ENCODE peak calls at places on chromosomes 11 and 22, in nine cellular contexts. D is psoas muscle, S is lung, O is cardiac muscle cell, E is upper lobe of left lung, Z is astrocyte of the spinal cord, G is brain microvascular endothelial cell, U is GM12865, P is tibial nerve. W is an unnamed sample.

GRCh38 chr11:65166893-65167292 is 3.1 kb upstream of the SPDYC start:
- DNase-seq in D (no peak), S (no peak), O (no peak), E (no peak), Z (no peak), G (no peak), U (no peak), P (no peak), W (no peak)

GRCh38 chr22:22431271-22432220 is 77.0 kb downstream of the ZNF280B start:
- DNase-seq in D (peak), S (peak), O (peak), E (peak), Z (peak), G (peak), U (peak), P (peak), W (peak)

GRCh38 chr22:29917052-29917902 is 34.3 kb downstream of the MTMR3 start:
- DNase-seq in D (peak), S (no peak), O (no peak), E (no peak), Z (no peak), G (no peak), U (no peak), P (no peak), W (no peak)

GRCh38 chr11:80157447-80157846 is 716.6 kb upstream of the TENM4 start:
- DNase-seq in D (no peak), S (no peak), O (no peak), E (no peak), Z (no peak), G (no peak), U (no peak), P (no peak), W (no peak)

GRCh38 chr11:65468874-65469333 is 29.9 kb upstream of the MALAT1 start:
- DNase-seq in D (peak), S (peak), O (peak), E (peak), Z (no peak), G (no peak), U (peak), P (no peak), W (peak)

GRCh38 chr11:46382644-46383403 is 1.4 kb downstream of the MDK start:
- DNase-seq in D (no peak), S (no peak), O (peak), E (no peak), Z (no peak), G (no peak), U (no peak), P (no peak), W (no peak)

GRCh38 chr22:37559901-37560681 is at the start of gene CDC42EP1:
- DNase-seq in D (peak), S (no peak), O (peak), E (peak), Z (peak), G (no peak), U (no peak), P (no peak), W (no peak)

GRCh38 chr11:46920709-46921108 is 2.4 kb upstream of the LRP4 start:
- DNase-seq in D (peak), S (no peak), O (no peak), E (no peak), Z (peak), G (peak), U (no peak), P (no peak), W (no peak)

GRCh38 chr11:7549681-7550080 is 35.9 kb downstream of the PPFIBP2 start:
- DNase-seq in D (no peak), S (no peak), O (no peak), E (no peak), Z (no peak), G (no peak), U (no peak), P (no peak), W (no peak)

GRCh38 chr11:27300974-27301373 is 62.0 kb downstream of the CCDC34 start:
- DNase-seq in D (no peak), S (no peak), O (no peak), E (no peak), Z (no peak), G (no peak), U (no peak), P (no peak), W (no peak)

GRCh38 chr11:57527056-57527631 is 3.4 kb downstream of the TIMM10 start:
- DNase-seq in D (peak), S (peak), O (peak), E (peak), Z (peak), G (peak), U (peak), P (peak), W (no peak)

GRCh38 chr11:73995247-73995646 is 12.6 kb upstream of the UCP2 start:
- DNase-seq in D (no peak), S (no peak), O (no peak), E (no peak), Z (no peak), G (no peak), U (peak), P (no peak), W (peak)

GRCh38 chr11:102421262-102421661 is 31.3 kb downstream of the TMEM123 start:
- DNase-seq in D (no peak), S (no peak), O (no peak), E (no peak), Z (no peak), G (no peak), U (no peak), P (no peak), W (no peak)

GRCh38 chr11:73343076-73343833 is 32.9 kb upstream of the RELT start:
- DNase-seq in D (no peak), S (no peak), O (no peak), E (no peak), Z (no peak), G (no peak), U (no peak), P (no peak), W (no peak)

GRCh38 chr11:33631749-33632091 is 68.9 kb downstream of the C11orf91 start:
- DNase-seq in D (no peak), S (no peak), O (no peak), E (no peak), Z (no peak), G (no peak), U (no peak), P (no peak), W (no peak)

GRCh38 chr22:30038219-30038618 is 42.0 kb upstream of the HORMAD2 start:
- DNase-seq in D (no peak), S (no peak), O (no peak), E (no peak), Z (peak), G (peak), U (no peak), P (no peak), W (no peak)

GRCh38 chr11:14764213-14764898 is 120.8 kb downstream of the PDE3B start:
- DNase-seq in D (no peak), S (no peak), O (no peak), E (no peak), Z (no peak), G (no peak), U (peak), P (no peak), W (peak)

GRCh38 chr11:14768789-14769188 is 123.2 kb downstream of the CYP2R1 start:
- DNase-seq in D (no peak), S (no peak), O (no peak), E (no peak), Z (no peak), G (no peak), U (peak), P (no peak), W (no peak)

GRCh38 chr11:14764899-14765527 is 121.4 kb downstream of the PDE3B start:
- DNase-seq in D (no peak), S (no peak), O (no peak), E (no peak), Z (peak), G (peak), U (peak), P (no peak), W (peak)
- H3K4me3 ChIP-seq in D (no peak), S (no peak), O (no peak), E (no peak), Z (no peak), G (no peak), U (no peak), P (no peak), W (no peak)

GRCh38 chr11:59754859-59755700 is at the start of gene STX3:
- DNase-seq in D (peak), S (peak), O (peak), E (peak), Z (peak), G (peak), U (peak), P (peak), W (peak)

GRCh38 chr11:59756496-59756840 is 1.3 kb downstream of the STX3 start:
- DNase-seq in D (no peak), S (no peak), O (no peak), E (no peak), Z (no peak), G (peak), U (no peak), P (no peak), W (no peak)

GRCh38 chr11:59756845-59757244 is 1.7 kb downstream of the STX3 start:
- DNase-seq in D (no peak), S (peak), O (no peak), E (peak), Z (peak), G (peak), U (no peak), P (no peak), W (no peak)

GRCh38 chr11:59754494-59754858 is 700 bp upstream of the STX3 start:
- DNase-seq in D (no peak), S (no peak), O (peak), E (no peak), Z (peak), G (no peak), U (peak), P (no peak), W (no peak)

DNA sequence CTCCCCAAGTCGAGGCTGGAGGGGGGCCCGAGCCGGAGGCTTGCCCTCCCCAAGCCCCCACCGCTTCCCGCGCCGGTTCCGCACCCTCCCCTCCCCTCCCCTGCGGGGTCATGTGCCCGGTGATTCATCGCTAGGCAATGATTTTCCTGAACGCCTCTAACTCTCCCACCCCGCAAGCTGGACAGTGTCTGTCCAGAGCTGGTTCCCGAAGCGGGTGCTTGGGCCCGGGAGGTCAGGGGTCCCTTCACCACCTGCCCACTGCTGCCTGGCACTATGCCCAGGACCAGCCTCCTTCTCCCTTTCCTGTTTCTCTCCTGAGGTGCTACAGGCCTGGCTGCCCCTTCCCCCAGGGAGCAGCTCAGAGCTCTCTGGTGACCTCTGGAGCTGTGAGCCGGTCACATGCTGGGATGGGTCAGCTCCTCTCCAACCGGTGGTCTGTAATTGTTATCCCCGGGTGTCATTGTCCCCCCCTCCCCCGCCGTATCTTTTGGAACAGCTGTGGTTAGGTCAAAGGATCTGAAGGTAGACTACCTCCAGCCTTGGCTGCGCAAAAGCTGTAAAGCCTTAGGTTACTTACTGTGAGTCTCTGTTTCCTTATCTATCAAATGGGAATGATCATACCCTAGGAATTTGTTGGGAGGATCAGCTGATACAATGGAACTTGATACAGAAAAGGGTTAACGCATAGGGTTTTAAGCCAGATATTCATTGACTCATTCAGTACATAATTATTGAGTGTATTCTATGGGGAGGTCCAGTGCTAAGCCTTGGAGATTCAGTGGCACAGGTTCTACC is 722 bp downstream of the STX3 start:
- DNase-seq in D (peak), S (peak), O (peak), E (peak), Z (peak), G (peak), U (no peak), P (peak), W (no peak)
- TF ChIP-seq CTCF in D (no peak), S (no peak), O (no peak), E (no peak), Z (no peak), G (no peak), U (no peak), P (no peak), W (no peak)

GRCh38 chr22:17980638-17981051 is 43.7 kb downstream of the MICAL3 start:
- DNase-seq in D (peak), S (no peak), O (peak), E (peak), Z (no peak), G (no peak), U (peak), P (no peak), W (peak)
- H3K4me3 ChIP-seq in D (peak), S (no peak), O (no peak), E (peak), Z (no peak), G (no peak), U (no peak), P (no peak), W (no peak)

GRCh38 chr22:39292002-39292401 is 27.4 kb downstream of the RPL3 start:
- DNase-seq in D (no peak), S (no peak), O (no peak), E (no peak), Z (no peak), G (no peak), U (no peak), P (no peak), W (no peak)

GRCh38 chr22:39290248-39290720 is 29.1 kb downstream of the RPL3 start:
- DNase-seq in D (no peak), S (no peak), O (no peak), E (no peak), Z (no peak), G (no peak), U (no peak), P (no peak), W (no peak)

GRCh38 chr22:39290724-39291161 is 28.7 kb downstream of the RPL3 start:
- DNase-seq in D (peak), S (no peak), O (peak), E (peak), Z (peak), G (peak), U (peak), P (peak), W (no peak)

GRCh38 chr22:39292561-39293074 is 26.8 kb downstream of the RPL3 start:
- DNase-seq in D (peak), S (peak), O (peak), E (peak), Z (peak), G (peak), U (peak), P (peak), W (no peak)

DNA sequence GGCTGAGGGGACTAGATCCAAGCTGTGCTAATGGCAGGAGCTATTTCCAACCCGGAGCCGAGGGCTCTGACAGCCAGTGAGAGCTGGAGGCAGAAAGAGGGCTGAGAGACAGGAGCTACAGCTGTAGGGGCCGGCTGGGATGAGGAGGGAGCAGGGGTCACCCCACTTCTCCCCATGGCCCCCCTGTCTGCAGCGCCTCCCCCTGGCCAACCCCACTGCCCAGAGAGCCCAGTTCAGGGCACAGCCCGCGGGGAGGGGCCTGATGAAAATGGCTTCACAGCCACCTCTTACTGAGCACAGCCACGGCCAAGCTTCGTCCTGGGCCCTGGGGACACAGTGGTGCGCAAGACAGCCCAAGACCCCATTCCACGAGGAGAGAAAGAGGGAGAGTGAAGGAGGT is 27.9 kb downstream of the RPL3 start:
- DNase-seq in D (no peak), S (no peak), O (no peak), E (no peak), Z (no peak), G (no peak), U (no peak), P (no peak), W (no peak)
- TF ChIP-seq CTCF in D (no peak), S (no peak), O (peak), E (no peak), Z (no peak), G (peak), U (peak), P (no peak), W (peak)

DNA sequence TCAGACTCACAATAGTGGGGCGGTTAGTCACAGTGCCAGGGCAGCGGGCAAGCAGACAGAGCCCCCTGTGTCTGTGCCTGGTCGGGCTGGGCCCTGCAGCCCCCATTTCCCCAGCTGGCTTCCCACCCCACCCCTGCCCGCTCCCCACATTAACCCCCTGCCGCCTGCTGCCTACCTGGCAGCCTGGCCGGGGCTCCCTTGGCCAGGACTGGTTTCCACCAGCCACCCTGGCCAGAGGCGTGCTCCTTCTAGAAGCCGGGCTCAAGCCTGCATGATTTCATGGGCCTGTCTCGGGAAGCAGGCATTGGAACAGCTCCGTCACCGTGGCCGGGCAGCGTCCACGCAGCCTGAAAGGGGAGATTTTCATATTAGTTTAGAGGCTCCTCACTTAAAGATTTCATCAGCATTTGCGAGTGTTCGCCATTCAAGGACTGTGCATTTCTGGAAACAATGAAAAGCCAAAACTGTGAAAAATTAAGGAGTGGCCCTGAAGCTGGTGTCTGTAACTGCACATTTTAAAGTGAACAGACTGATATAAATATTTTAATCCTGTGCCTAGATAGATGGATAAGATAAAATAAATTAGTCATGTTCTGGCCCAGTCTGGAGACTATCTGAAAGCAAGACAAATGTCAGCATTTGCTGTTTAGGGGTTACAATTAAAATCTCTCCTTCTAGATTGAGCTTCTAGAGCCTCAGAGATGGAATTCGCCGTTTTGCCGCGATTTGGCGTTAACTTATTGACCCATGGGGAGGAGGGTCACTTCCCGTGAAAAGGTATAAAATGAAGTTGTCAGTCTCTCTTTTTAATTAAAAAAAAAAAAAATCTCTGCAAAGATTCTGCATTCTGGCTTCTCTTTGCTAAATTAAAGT is 79.4 kb upstream of the WNT7B start:
- DNase-seq in D (no peak), S (no peak), O (no peak), E (peak), Z (peak), G (no peak), U (no peak), P (peak), W (no peak)
- H3K4me3 ChIP-seq in D (peak), S (no peak), O (no peak), E (peak), Z (peak), G (no peak), U (no peak), P (peak), W (no peak)

GRCh38 chr11:133064152-133064877 is 468.0 kb downstream of the OPCML start:
- DNase-seq in D (peak), S (peak), O (peak), E (peak), Z (peak), G (peak), U (no peak), P (peak), W (no peak)
- TF ChIP-seq CTCF in D (peak), S (peak), O (peak), E (peak), Z (peak), G (peak), U (peak), P (peak), W (no peak)

DNA sequence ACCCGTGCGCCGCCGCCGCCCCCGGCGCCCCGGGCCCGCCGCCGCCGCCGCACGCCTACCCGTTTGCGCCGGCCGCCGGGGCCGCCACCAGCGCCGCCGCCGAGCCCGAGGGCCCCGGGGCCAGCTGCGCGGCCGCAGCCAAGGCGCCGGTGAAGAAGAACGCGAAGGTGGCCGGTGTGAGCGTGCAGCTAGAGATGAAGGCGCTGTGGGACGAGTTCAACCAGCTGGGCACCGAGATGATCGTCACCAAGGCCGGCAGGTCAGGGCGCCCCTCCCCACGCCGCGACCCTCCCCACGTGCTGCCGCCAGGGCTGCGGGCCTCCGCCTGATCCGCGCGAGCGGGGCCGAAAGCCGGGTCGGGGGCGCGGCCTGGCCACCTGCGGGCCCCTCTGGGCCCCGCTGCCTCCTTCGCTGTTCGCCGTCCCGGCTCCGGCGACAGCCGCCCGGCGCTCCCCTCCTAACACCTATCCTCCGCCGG is 483 bp downstream of the TBX1 start:
- DNase-seq in D (no peak), S (no peak), O (no peak), E (no peak), Z (no peak), G (no peak), U (no peak), P (no peak), W (no peak)
- H3K4me3 ChIP-seq in D (peak), S (no peak), O (no peak), E (peak), Z (no peak), G (peak), U (no peak), P (no peak), W (no peak)

W was measured in GM06990.